ENCODE peak calls at places on chromosomes 16 and 17, in nine cellular contexts. C is K562; F is neuronal stem cell; T is cardiac muscle cell; W is left ventricle myocardium inferior; K is SJSA1; N is testis; Z is Panc1; I is CD8-positive, alpha-beta T cell. L is an unnamed sample.

GRCh38 chr16:87067890-87068289 is 249.3 kb downstream of the C16orf95 start:
- DNase-seq in C (no peak), F (no peak), T (no peak), W (no peak), K (no peak), N (no peak), Z (no peak), I (no peak), L (no peak)

GRCh38 chr17:80584171-80584905 is 39.7 kb downstream of the RPTOR start:
- DNase-seq in C (no peak), F (no peak), T (peak; percentile 23), W (no peak), K (peak; percentile 67), N (peak; percentile 54), Z (no peak), I (no peak), L (no peak)

GRCh38 chr16:85431431-85432124 is 181.5 kb upstream of the GSE1 start:
- DNase-seq in C (no peak), F (no peak), T (no peak), W (no peak), K (no peak), N (no peak), Z (no peak), I (no peak), L (no peak)

GRCh38 chr17:48011405-48012150 is 26.0 kb downstream of the COPZ2 start:
- DNase-seq in C (peak; percentile 77), F (no peak), T (peak; percentile 56), W (no peak), K (peak; percentile 52), N (peak; percentile 41), Z (peak; percentile 20), I (peak; percentile 42), L (peak; percentile 51)

GRCh38 chr16:10317425-10318001 is 68.3 kb upstream of the ATF7IP2 start:
- DNase-seq in C (no peak), F (no peak), T (no peak), W (no peak), K (no peak), N (no peak), Z (no peak), I (no peak), L (no peak)

GRCh38 chr17:77649717-77650211 is 308.7 kb upstream of the TNRC6C start:
- DNase-seq in C (peak; percentile 43), F (no peak), T (peak; percentile 8), W (no peak), K (no peak), N (no peak), Z (no peak), I (no peak), L (no peak)

GRCh38 chr17:9192010-9192409 is 170.7 kb downstream of the NTN1 start:
- DNase-seq in C (no peak), F (no peak), T (peak; percentile 3), W (no peak), K (no peak), N (no peak), Z (no peak), I (no peak), L (no peak)

GRCh38 chr16:848510-849253 is 48.1 kb upstream of the GNG13 start:
- DNase-seq in C (no peak), F (no peak), T (no peak), W (no peak), K (no peak), N (no peak), Z (no peak), I (no peak), L (no peak)

GRCh38 chr17:60304502-60304901 is 87.4 kb downstream of the USP32 start:
- DNase-seq in C (no peak), F (no peak), T (no peak), W (no peak), K (no peak), N (no peak), Z (no peak), I (no peak), L (no peak)

GRCh38 chr17:9436629-9437028 is 139.0 kb downstream of the STX8 start:
- DNase-seq in C (no peak), F (no peak), T (no peak), W (no peak), K (no peak), N (no peak), Z (no peak), I (no peak), L (no peak)

GRCh38 chr16:88195911-88196465 is 186.8 kb upstream of the ZNF469 start:
- DNase-seq in C (no peak), F (no peak), T (no peak), W (no peak), K (no peak), N (no peak), Z (no peak), I (no peak), L (no peak)

GRCh38 chr17:35700157-35700556 is 31.3 kb upstream of the RASL10B start:
- DNase-seq in C (no peak), F (no peak), T (no peak), W (no peak), K (no peak), N (no peak), Z (no peak), I (no peak), L (no peak)

GRCh38 chr17:66964083-66964771 is at the start of gene CACNG4:
- DNase-seq in C (no peak), F (no peak), T (no peak), W (no peak), K (no peak), N (no peak), Z (no peak), I (no peak), L (no peak)

GRCh38 chr17:44556854-44557606 is at the start of gene FZD2:
- DNase-seq in C (peak; percentile 95), F (peak; percentile 100), T (peak; percentile 97), W (peak; percentile 83), K (peak; percentile 99), N (peak; percentile 94), Z (no peak), I (peak; percentile 53), L (peak; percentile 49)

GRCh38 chr16:68257251-68257905 is 6.9 kb upstream of the SLC7A6 start:
- DNase-seq in C (no peak), F (no peak), T (no peak), W (no peak), K (no peak), N (no peak), Z (no peak), I (no peak), L (no peak)

GRCh38 chr17:39942076-39942475 is 14.5 kb downstream of the LRRC3C start:
- DNase-seq in C (no peak), F (no peak), T (no peak), W (no peak), K (no peak), N (no peak), Z (no peak), I (no peak), L (no peak)

GRCh38 chr16:89890200-89890599 is 16.8 kb downstream of the TCF25 start:
- DNase-seq in C (no peak), F (no peak), T (no peak), W (no peak), K (no peak), N (no peak), Z (no peak), I (no peak), L (no peak)
- H3K27ac ChIP-seq in C (no peak overlapping the region), F (no peak overlapping the region), T (no peak overlapping the region), W (no peak overlapping the region), K (no peak overlapping the region), N (no peak overlapping the region), Z (no peak overlapping the region), I (no peak overlapping the region), L (no peak overlapping the region)

GRCh38 chr16:59950431-59950830 is 1216.3 kb upstream of the GOT2 start:
- DNase-seq in C (no peak), F (no peak), T (no peak), W (no peak), K (no peak), N (no peak), Z (no peak), I (no peak), L (no peak)
- H3K9me3 ChIP-seq in C (no peaks in the 10 kb centered on the region), F (no peaks in the 10 kb centered on the region), T (no peaks in the 10 kb centered on the region), W (peaks cover 11% of the 10 kb centered on the region), K (peaks cover 3% of the 10 kb centered on the region), N (no peaks in the 10 kb centered on the region), Z (no peaks in the 10 kb centered on the region), I (no peaks in the 10 kb centered on the region), L (peaks cover 4% of the 10 kb centered on the region)

GRCh38 chr17:17779015-17779611 is 57.7 kb downstream of the SREBF1 start:
- DNase-seq in C (no peak), F (no peak), T (no peak), W (no peak), K (no peak), N (peak; percentile 45), Z (no peak), I (no peak), L (no peak)
- H3K4me1 ChIP-seq in C (peaks cover 53% of the 10 kb centered on the region), F (peaks cover 32% of the 10 kb centered on the region), T (peaks cover 35% of the 10 kb centered on the region), W (peaks cover 78% of the 10 kb centered on the region), K (peaks cover 13% of the 10 kb centered on the region), N (peaks cover 55% of the 10 kb centered on the region), Z (peaks cover 39% of the 10 kb centered on the region), I (peaks cover 14% of the 10 kb centered on the region), L (peaks cover 8% of the 10 kb centered on the region)

DNA sequence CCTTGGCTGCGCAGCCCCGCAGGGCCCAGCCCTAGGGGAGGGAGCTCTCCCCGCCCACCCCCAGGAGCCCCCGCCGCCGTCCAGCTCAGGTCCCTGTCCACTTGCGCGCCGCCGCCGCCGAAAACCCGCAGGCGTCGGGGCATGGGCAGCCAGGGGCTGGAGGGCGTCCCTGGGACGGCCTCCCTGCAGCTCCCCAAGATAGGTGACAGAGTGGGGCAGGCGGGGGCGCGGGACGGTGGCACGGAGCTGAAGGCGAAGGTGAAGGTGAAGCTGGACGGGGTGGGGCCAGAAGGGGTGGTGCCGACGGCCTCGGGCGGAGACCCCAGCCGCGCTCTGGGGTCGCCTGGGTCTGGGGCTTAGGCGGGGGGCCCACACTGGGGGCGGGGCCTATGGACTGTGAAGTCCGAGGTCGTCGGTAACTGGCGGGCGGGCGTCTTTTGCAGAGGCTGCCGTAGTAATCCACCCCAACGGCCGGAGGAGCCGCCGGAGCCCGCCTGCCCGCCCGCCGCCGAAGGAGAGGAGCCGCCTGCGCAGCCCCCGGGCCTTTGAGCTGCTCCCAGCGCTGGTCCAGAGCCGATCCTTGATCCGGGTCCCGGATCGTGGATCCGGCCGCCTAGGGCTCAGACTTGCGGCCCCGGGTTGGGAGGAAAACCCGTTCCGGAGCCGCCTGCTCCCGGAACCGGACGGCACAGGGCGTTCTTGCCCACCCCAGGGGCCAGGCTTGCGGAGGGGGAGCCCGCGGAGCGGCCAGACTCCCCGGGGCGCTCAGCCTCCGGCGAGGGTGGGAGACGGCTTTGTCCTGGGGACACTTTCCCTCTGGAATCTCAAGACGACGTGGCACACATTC is 27.0 kb downstream of the SREBF1 start:
- DNase-seq in C (no peak), F (peak; percentile 76), T (peak; percentile 82), W (peak; percentile 66), K (no peak), N (peak; percentile 70), Z (no peak), I (no peak), L (no peak)
- H3K27ac ChIP-seq in C (no peak overlapping the region), F (peak overlapping the region; percentile 52), T (no peak overlapping the region), W (peak overlapping the region; percentile 83), K (no peak overlapping the region), N (peak overlapping the region; percentile 77), Z (peak overlapping the region; percentile 73), I (no peak overlapping the region), L (no peak overlapping the region)